ENCODE peak calls at places on chromosomes 13 and 19, in eight cellular contexts. V, U, Y, N, F, E, W and C are unnamed samples.

GRCh38 chr13:37884674-37885073 is 15.1 kb upstream of the TRPC4 start:
- DNase-seq in V (no peak), U (no peak), Y (no peak), N (no peak), F (no peak), E (no peak), W (no peak), C (no peak)

GRCh38 chr19:23273022-23273593 is 22.9 kb upstream of the ZNF724 start:
- DNase-seq in V (no peak), U (no peak), Y (no peak), N (no peak), F (no peak), E (no peak), W (no peak), C (no peak)

GRCh38 chr13:113746143-113746525 is 12.9 kb upstream of the TMEM255B start:
- DNase-seq in V (no peak), U (no peak), Y (no peak), N (no peak), F (no peak), E (no peak), W (no peak), C (no peak)

GRCh38 chr13:47794963-47795362 is 206.1 kb downstream of the SUCLA2 start:
- DNase-seq in V (peak), U (peak), Y (no peak), N (no peak), F (no peak), E (no peak), W (no peak), C (peak)

GRCh38 chr19:10074153-10074552 is 12.0 kb upstream of the SHFL start:
- DNase-seq in V (peak), U (peak), Y (no peak), N (no peak), F (no peak), E (no peak), W (no peak), C (no peak)

GRCh38 chr19:17803264-17803896 is 8.4 kb downstream of the B3GNT3 start:
- DNase-seq in V (no peak), U (no peak), Y (no peak), N (no peak), F (no peak), E (no peak), W (no peak), C (no peak)

GRCh38 chr19:36031308-36031707 is 1.4 kb downstream of the CLIP3 start:
- DNase-seq in V (no peak), U (no peak), Y (no peak), N (no peak), F (no peak), E (no peak), W (no peak), C (no peak)

GRCh38 chr13:41509996-41510395 is 52.6 kb downstream of the RGCC start:
- DNase-seq in V (no peak), U (no peak), Y (no peak), N (no peak), F (no peak), E (no peak), W (no peak), C (no peak)

GRCh38 chr19:40716031-40716654 is 543 bp downstream of the COQ8B start:
- DNase-seq in V (peak), U (peak), Y (no peak), N (peak), F (peak), E (no peak), W (peak), C (no peak)

GRCh38 chr19:5615756-5616327 is 6.7 kb downstream of the SAFB2 start:
- DNase-seq in V (no peak), U (peak), Y (no peak), N (no peak), F (no peak), E (no peak), W (no peak), C (no peak)

GRCh38 chr13:93690139-93690538 is 463.5 kb downstream of the GPC6 start:
- DNase-seq in V (peak), U (peak), Y (no peak), N (no peak), F (no peak), E (no peak), W (no peak), C (no peak)

GRCh38 chr13:111384441-111385181 is 64.2 kb downstream of the TEX29 start:
- DNase-seq in V (no peak), U (no peak), Y (no peak), N (no peak), F (no peak), E (no peak), W (no peak), C (no peak)

GRCh38 chr13:75787249-75787940 is 151.3 kb downstream of the LMO7 start:
- DNase-seq in V (peak), U (peak), Y (no peak), N (no peak), F (no peak), E (no peak), W (no peak), C (no peak)

GRCh38 chr13:18992791-18993190 is 188.8 kb downstream of the TUBA3C start:
- DNase-seq in V (no peak), U (no peak), Y (no peak), N (no peak), F (no peak), E (no peak), W (no peak), C (no peak)

GRCh38 chr19:15508035-15508710 is at the start of gene CYP4F22:
- DNase-seq in V (no peak), U (no peak), Y (no peak), N (no peak), F (no peak), E (no peak), W (no peak), C (no peak)

GRCh38 chr19:2337329-2337707 is 8.8 kb downstream of the SPPL2B start:
- DNase-seq in V (peak), U (peak), Y (no peak), N (no peak), F (no peak), E (no peak), W (no peak), C (no peak)

GRCh38 chr19:10667867-10668266 is 13.7 kb downstream of the ILF3 start:
- DNase-seq in V (no peak), U (no peak), Y (no peak), N (no peak), F (no peak), E (no peak), W (no peak), C (no peak)

GRCh38 chr19:29678484-29679106 is 13.3 kb downstream of the PLEKHF1 start:
- DNase-seq in V (no peak), U (no peak), Y (no peak), N (no peak), F (no peak), E (no peak), W (no peak), C (no peak)

GRCh38 chr19:1251233-1251502 is 2.8 kb downstream of the MIDN start:
- DNase-seq in V (no peak), U (peak), Y (no peak), N (no peak), F (no peak), E (no peak), W (no peak), C (no peak)

GRCh38 chr13:112868308-112868707 is 100.7 kb upstream of the MCF2L start:
- DNase-seq in V (no peak), U (no peak), Y (no peak), N (no peak), F (no peak), E (no peak), W (no peak), C (no peak)

GRCh38 chr13:19150712-19151228 is 30.9 kb downstream of the TUBA3C start:
- DNase-seq in V (no peak), U (no peak), Y (no peak), N (no peak), F (no peak), E (no peak), W (no peak), C (no peak)

GRCh38 chr19:920051-920857 is 3.1 kb downstream of the KISS1R start:
- DNase-seq in V (peak), U (no peak), Y (peak), N (no peak), F (peak), E (no peak), W (no peak), C (peak)

GRCh38 chr19:33473644-33474305 is 47.8 kb downstream of the PEPD start:
- DNase-seq in V (no peak), U (peak), Y (no peak), N (peak), F (no peak), E (peak), W (no peak), C (no peak)

GRCh38 chr19:32165750-32166149 is 179.7 kb upstream of the ZNF507 start:
- DNase-seq in V (no peak), U (no peak), Y (no peak), N (no peak), F (no peak), E (no peak), W (no peak), C (no peak)

GRCh38 chr19:14786421-14786851 is 8.1 kb upstream of the ADGRE2 start:
- DNase-seq in V (peak), U (peak), Y (no peak), N (no peak), F (no peak), E (no peak), W (no peak), C (no peak)

GRCh38 chr19:51971624-51972023 is 15.0 kb downstream of the ZNF350 start:
- DNase-seq in V (no peak), U (peak), Y (no peak), N (no peak), F (no peak), E (no peak), W (no peak), C (no peak)

GRCh38 chr13:95300625-95301134 is 571 bp downstream of the ABCC4 start:
- DNase-seq in V (peak), U (peak), Y (no peak), N (no peak), F (peak), E (no peak), W (no peak), C (peak)

GRCh38 chr13:35621989-35622388 is 145.5 kb upstream of the MAB21L1 start:
- DNase-seq in V (peak), U (peak), Y (no peak), N (no peak), F (no peak), E (no peak), W (no peak), C (no peak)

GRCh38 chr19:11140896-11141295 is 14.7 kb downstream of the SPC24 start:
- DNase-seq in V (no peak), U (no peak), Y (no peak), N (no peak), F (no peak), E (no peak), W (no peak), C (no peak)

GRCh38 chr13:71773534-71773933 is 93.5 kb downstream of the DACH1 start:
- DNase-seq in V (no peak), U (no peak), Y (no peak), N (no peak), F (no peak), E (no peak), W (no peak), C (no peak)

GRCh38 chr13:106390360-106390759 is 145.1 kb downstream of the EFNB2 start:
- DNase-seq in V (no peak), U (no peak), Y (no peak), N (no peak), F (no peak), E (no peak), W (no peak), C (no peak)

GRCh38 chr13:50129923-50130685 is 114.9 kb downstream of the KCNRG start:
- DNase-seq in V (peak), U (peak), Y (no peak), N (no peak), F (no peak), E (no peak), W (no peak), C (no peak)

GRCh38 chr13:24178847-24179845 is 18.6 kb downstream of the SPATA13 start:
- DNase-seq in V (peak), U (peak), Y (no peak), N (no peak), F (no peak), E (no peak), W (no peak), C (no peak)

GRCh38 chr19:5935473-5936307 is 21.6 kb downstream of the CAPS start:
- DNase-seq in V (no peak), U (no peak), Y (no peak), N (no peak), F (no peak), E (no peak), W (no peak), C (no peak)

GRCh38 chr13:86922936-86923335 is 748.2 kb upstream of the SLITRK5 start:
- DNase-seq in V (no peak), U (peak), Y (no peak), N (no peak), F (no peak), E (no peak), W (no peak), C (no peak)

GRCh38 chr13:44142911-44143665 is 230.5 kb upstream of the SERP2 start:
- DNase-seq in V (peak), U (peak), Y (no peak), N (no peak), F (no peak), E (no peak), W (no peak), C (no peak)

GRCh38 chr13:28658796-28659610 is at the start of gene POMP:
- DNase-seq in V (peak), U (peak), Y (peak), N (no peak), F (peak), E (peak), W (peak), C (peak)

GRCh38 chr13:36088001-36088400 is 43.2 kb downstream of the DCLK1 start:
- DNase-seq in V (peak), U (no peak), Y (no peak), N (no peak), F (no peak), E (no peak), W (no peak), C (no peak)

GRCh38 chr13:35874704-35875103 is 256.5 kb downstream of the DCLK1 start:
- DNase-seq in V (no peak), U (no peak), Y (no peak), N (no peak), F (no peak), E (no peak), W (no peak), C (no peak)